ENCODE peak calls at places on chromosomes 2 and 18, in eight cellular contexts. G is GM23248; O is spleen; F is heart left ventricle; K is psoas muscle; S is hepatocyte; X is CD4-positive, alpha-beta T cell; M is ovary. D is an unnamed sample.

GRCh38 chr2:172929644-172930043 is 146.0 kb upstream of the MAP3K20 start:
- DNase-seq in F (no peak), K (no peak), O (no peak), M (no peak), G (peak; percentile 10), X (no peak), S (no peak), D (no peak)

GRCh38 chr18:21359746-21360145 is 117.7 kb downstream of the GREB1L start:
- DNase-seq in O (no peak), K (no peak), S (no peak), G (peak; percentile 68), X (no peak), F (no peak), M (no peak), D (no peak)

GRCh38 chr18:24130494-24130893 is 8.4 kb upstream of the CABYR start:
- DNase-seq in F (no peak), K (no peak), S (no peak), X (no peak), O (no peak), M (no peak), G (no peak), D (no peak)

GRCh38 chr2:112995346-112995920 is 9.8 kb upstream of the IL36A start:
- DNase-seq in M (no peak), F (no peak), X (peak; percentile 49), G (no peak), O (no peak), K (no peak), S (no peak), D (no peak)

GRCh38 chr2:233076749-233077148 is 16.6 kb downstream of the INPP5D start:
- DNase-seq in S (no peak), M (no peak), K (no peak), G (no peak), O (no peak), F (no peak), X (no peak), D (no peak)

GRCh38 chr2:144237845-144238637 is 281.9 kb downstream of the ZEB2 start:
- DNase-seq in G (no peak), F (no peak), S (no peak), X (no peak), K (no peak), M (no peak), O (no peak), D (no peak)

GRCh38 chr2:86020984-86021383 is 84.7 kb downstream of the POLR1A start:
- DNase-seq in F (peak; percentile 76), X (no peak), O (peak; percentile 56), S (no peak), K (peak; percentile 80), M (peak; percentile 46), G (peak; percentile 39), D (peak; percentile 78)

GRCh38 chr18:9079863-9080528 is 22.5 kb upstream of the NDUFV2 start:
- DNase-seq in M (no peak), O (no peak), K (no peak), F (no peak), G (no peak), X (no peak), S (no peak), D (no peak)

GRCh38 chr18:58580078-58580477 is 48.8 kb downstream of the ALPK2 start:
- DNase-seq in X (no peak), S (no peak), K (no peak), G (peak; percentile 72), O (no peak), M (no peak), F (no peak), D (no peak)

GRCh38 chr2:68491582-68491981 is 24.2 kb downstream of the APLF start:
- DNase-seq in G (no peak), F (no peak), O (no peak), M (no peak), K (no peak), X (no peak), S (no peak), D (no peak)

GRCh38 chr2:174603280-174603679 is 5.7 kb upstream of the WIPF1 start:
- DNase-seq in X (no peak), F (peak; percentile 59), S (no peak), K (peak; percentile 58), O (peak; percentile 70), G (peak; percentile 85), M (no peak), D (peak; percentile 16)

GRCh38 chr2:85534875-85535274 is 4.1 kb upstream of the MAT2A start:
- DNase-seq in K (no peak), S (no peak), O (no peak), G (no peak), X (no peak), M (no peak), F (no peak), D (no peak)

GRCh38 chr2:133806564-133806963 is 238.3 kb upstream of the NCKAP5 start:
- DNase-seq in S (no peak), F (no peak), X (no peak), G (no peak), O (no peak), K (no peak), M (no peak), D (no peak)

GRCh38 chr2:237535385-237536082 is 30.8 kb upstream of the PRLH start:
- DNase-seq in K (no peak), S (no peak), G (no peak), X (no peak), O (peak; percentile 41), F (no peak), M (no peak), D (no peak)

GRCh38 chr18:58671941-58672565 is 788 bp downstream of the MALT1 start:
- DNase-seq in K (no peak), F (peak; percentile 45), X (peak; percentile 58), M (no peak), O (no peak), S (no peak), G (peak; percentile 73), D (no peak)

GRCh38 chr18:49744395-49744987 is 68.8 kb downstream of the ACAA2 start:
- DNase-seq in K (no peak), M (no peak), F (no peak), G (no peak), O (no peak), S (no peak), X (no peak), D (no peak)

GRCh38 chr2:96531366-96531765 is 5.2 kb upstream of the ARID5A start:
- DNase-seq in X (no peak), F (no peak), K (peak; percentile 60), M (no peak), G (no peak), S (no peak), O (no peak), D (no peak)

GRCh38 chr2:19021721-19022120 is 336.7 kb downstream of the OSR1 start:
- DNase-seq in M (no peak), X (no peak), O (no peak), F (no peak), S (no peak), K (no peak), G (peak; percentile 90), D (no peak)

GRCh38 chr18:43620936-43621335 is 343.6 kb upstream of the SYT4 start:
- DNase-seq in X (no peak), O (no peak), K (no peak), G (peak; percentile 50), F (no peak), M (no peak), S (peak; percentile 55), D (no peak)

GRCh38 chr2:183089192-183089851 is 10.8 kb downstream of the DUSP19 start:
- DNase-seq in M (no peak), F (no peak), G (no peak), O (no peak), K (no peak), S (no peak), X (no peak), D (no peak)

GRCh38 chr2:182716665-182716990 is 571 bp downstream of the DNAJC10 start:
- DNase-seq in O (peak; percentile 75), G (no peak), S (peak; percentile 40), F (peak; percentile 23), K (no peak), M (no peak), X (peak; percentile 33), D (no peak)

GRCh38 chr18:8639762-8640161 is 30.5 kb downstream of the RAB12 start:
- DNase-seq in F (no peak), K (no peak), M (no peak), G (no peak), X (no peak), S (no peak), O (no peak), D (no peak)

GRCh38 chr18:36527740-36528455 is 230.4 kb downstream of the FHOD3 start:
- DNase-seq in X (no peak), G (no peak), F (no peak), S (peak; percentile 37), M (no peak), O (no peak), K (no peak), D (no peak)

DNA sequence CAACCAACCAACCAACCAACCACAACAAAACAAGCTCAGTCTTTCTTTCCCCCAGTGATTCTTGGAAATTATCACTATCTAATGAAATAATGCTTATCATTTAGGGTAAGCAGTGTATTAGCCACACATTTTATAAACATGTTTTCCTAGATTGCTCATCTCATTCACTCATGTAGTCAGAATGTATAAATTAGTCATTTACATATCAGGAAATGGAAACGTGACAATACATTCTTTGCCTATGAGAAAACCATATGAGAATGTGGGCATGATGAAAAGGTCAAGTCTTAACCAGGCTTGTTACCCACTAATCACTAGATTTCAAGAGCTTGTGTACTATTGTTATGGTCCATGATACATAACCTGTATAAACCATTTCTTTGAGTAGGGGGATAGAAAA is 1583.4 kb upstream of the PIK3C3 start:
- DNase-seq in F (no peak), K (no peak), O (no peak), S (no peak), X (no peak), M (no peak), G (peak; percentile 82), D (no peak)
- H3K27ac ChIP-seq in F (no peak overlapping the region), K (no peak overlapping the region), O (no peak overlapping the region), S (no peak overlapping the region), X (no peak overlapping the region), M (no peak overlapping the region), G (no peak overlapping the region), D (no peak overlapping the region)

DNA sequence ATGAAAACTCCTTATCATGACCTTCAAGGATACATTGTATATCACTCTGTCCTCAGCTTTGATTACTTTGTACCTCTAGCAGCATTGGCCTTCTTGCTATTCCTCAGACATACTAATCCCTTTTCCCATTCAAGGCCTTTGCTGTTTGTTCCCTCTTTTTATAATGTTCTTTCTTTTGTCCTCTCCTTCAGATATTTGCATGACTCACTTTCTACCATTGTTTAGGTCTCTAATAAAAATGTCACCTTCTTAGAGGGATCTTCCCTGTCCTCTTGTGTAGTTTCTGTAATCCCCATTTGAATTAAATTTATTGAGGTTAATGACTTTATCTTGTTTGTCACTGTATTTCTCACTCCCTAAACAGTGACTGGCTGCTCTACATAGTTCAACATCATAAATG is 135.8 kb downstream of the AGPS start:
- DNase-seq in X (no peak), O (no peak), F (no peak), K (no peak), S (no peak), M (no peak), G (no peak), D (no peak)
- H3K27ac ChIP-seq in X (no peak overlapping the region), O (no peak overlapping the region), F (no peak overlapping the region), K (no peak overlapping the region), S (no peak overlapping the region), M (no peak overlapping the region), G (no peak overlapping the region), D (no peak overlapping the region)

GRCh38 chr18:62758591-62758990 is 43.2 kb downstream of the PHLPP1 start:
- DNase-seq in F (no peak), X (no peak), K (no peak), S (no peak), M (no peak), G (no peak), O (no peak), D (no peak)
- H3K27ac ChIP-seq in F (no peak overlapping the region), X (no peak overlapping the region), K (no peak overlapping the region), S (no peak overlapping the region), M (no peak overlapping the region), G (no peak overlapping the region), O (no peak overlapping the region), D (no peak overlapping the region)

GRCh38 chr2:54609241-54609640 is 114.2 kb upstream of the EML6 start:
- DNase-seq in O (no peak), S (no peak), M (no peak), X (no peak), F (no peak), K (no peak), G (no peak), D (no peak)
- H3K27ac ChIP-seq in O (no peak overlapping the region), S (no peak overlapping the region), M (no peak overlapping the region), X (no peak overlapping the region), F (peak overlapping the region; percentile 2), K (no peak overlapping the region), G (no peak overlapping the region), D (no peak overlapping the region)